ENCODE peak calls at places on chromosomes 4 and X, in four cellular contexts. R is neural crest cell, E is dorsolateral prefrontal cortex, I is mucosa of descending colon. W is an unnamed sample.

GRCh38 chr4:118765399-118765798 is 70.5 kb downstream of the SEC24D start:
- DNase-seq in R (no peak), E (no peak), I (no peak), W (no peak)

GRCh38 chr4:135434936-135435335 is 1233.3 kb upstream of the PABPC4L start:
- DNase-seq in E (no peak), R (no peak), I (no peak), W (no peak)

GRCh38 chr4:184282895-184283654 is 65.4 kb upstream of the ENPP6 start:
- DNase-seq in R (no peak), E (no peak), I (no peak), W (no peak)

GRCh38 chrX:39883664-39884063 is 214.1 kb downstream of the BCOR start:
- DNase-seq in I (no peak), R (no peak), E (no peak), W (no peak)

GRCh38 chr4:155079866-155080265 is 128.6 kb upstream of the NPY2R start:
- DNase-seq in I (no peak), R (no peak), E (no peak), W (no peak)

GRCh38 chrX:145393702-145394235 is 146.5 kb downstream of the SPANXN1 start:
- DNase-seq in R (no peak), E (no peak), I (no peak), W (no peak)

GRCh38 chr4:113781439-113782040 is 20.0 kb upstream of the CAMK2D start:
- DNase-seq in R (no peak), I (no peak), E (no peak), W (no peak)

GRCh38 chr4:167234388-167234881 is at the start of gene SPOCK3:
- DNase-seq in R (peak), E (peak), I (no peak), W (peak)

GRCh38 chr4:67087897-67088296 is 457.4 kb downstream of the CENPC start:
- DNase-seq in R (peak), E (peak), I (no peak), W (no peak)

GRCh38 chr4:186844059-186844681 is 120.5 kb upstream of the FAT1 start:
- DNase-seq in R (no peak), I (peak), E (no peak), W (no peak)

GRCh38 chr4:63717384-63717783 is 691.9 kb downstream of the TECRL start:
- DNase-seq in R (no peak), I (no peak), E (no peak), W (no peak)

GRCh38 chrX:38570396-38570795 is 9.1 kb downstream of the TSPAN7 start:
- DNase-seq in I (no peak), R (no peak), E (no peak), W (no peak)

GRCh38 chr4:57190651-57191481 is 80.7 kb upstream of the IGFBP7 start:
- DNase-seq in I (peak), R (peak), E (no peak), W (peak)

GRCh38 chr4:15004701-15005301 is 2.5 kb downstream of the CPEB2 start:
- DNase-seq in R (peak), I (peak), E (peak), W (peak)

GRCh38 chrX:66635360-66635759 is 3.5 kb downstream of the EDA2R start:
- DNase-seq in E (no peak), I (no peak), R (no peak), W (no peak)

GRCh38 chr4:7808752-7809151 is 130.9 kb downstream of the AFAP1 start:
- DNase-seq in E (no peak), R (no peak), I (no peak), W (no peak)

GRCh38 chrX:2449135-2449886 is 51.5 kb downstream of the DHRSX start:
- DNase-seq in I (no peak), E (no peak), R (no peak), W (no peak)

GRCh38 chr4:136805582-136805981 is 726.7 kb downstream of the PCDH18 start:
- DNase-seq in I (no peak), R (no peak), E (no peak), W (no peak)

GRCh38 chrX:17584248-17584681 is 153.0 kb upstream of the SCML1 start:
- DNase-seq in E (no peak), I (no peak), R (no peak), W (no peak)

GRCh38 chr4:137960371-137961050 is 281.6 kb downstream of the SLC7A11 start:
- DNase-seq in I (no peak), R (no peak), E (no peak), W (no peak)

GRCh38 chr4:131063878-131064277 is 1967.9 kb downstream of the C4orf33 start:
- DNase-seq in I (no peak), E (no peak), R (no peak), W (no peak)

GRCh38 chr4:74555231-74555630 is 110.3 kb downstream of the AREG start:
- DNase-seq in R (no peak), I (no peak), E (no peak), W (no peak)

GRCh38 chrX:64977830-64978229 is 1.6 kb upstream of the ZC4H2 start:
- DNase-seq in I (no peak), E (no peak), R (no peak), W (no peak)

GRCh38 chr4:144701683-144702233 is 55.8 kb downstream of the HHIP start:
- DNase-seq in R (no peak), E (no peak), I (no peak), W (no peak)

GRCh38 chr4:83180469-83180968 is 66.0 kb upstream of the PLAC8 start:
- DNase-seq in R (no peak), I (no peak), E (no peak), W (no peak)

GRCh38 chrX:31397119-31397518 is 325.3 kb upstream of the FTHL17 start:
- DNase-seq in I (no peak), R (no peak), E (no peak), W (no peak)

GRCh38 chrX:43349363-43349762 is 306.7 kb upstream of the MAOA start:
- DNase-seq in E (no peak), R (peak), I (no peak), W (no peak)

GRCh38 chr4:37938208-37938607 is 22.0 kb upstream of the PTTG2 start:
- DNase-seq in E (no peak), R (no peak), I (no peak), W (no peak)

GRCh38 chr4:139665690-139666529 is at the start of gene MGST2:
- DNase-seq in I (peak), E (peak), R (peak), W (peak)

GRCh38 chr4:48247878-48248558 is 21.6 kb downstream of the TEC start:
- DNase-seq in E (no peak), I (no peak), R (no peak), W (no peak)

GRCh38 chr4:40924096-40924792 is 174.5 kb downstream of the NSUN7 start:
- DNase-seq in E (peak), I (peak), R (peak), W (peak)

GRCh38 chrX:83535417-83536244 is 27.5 kb downstream of the POU3F4 start:
- DNase-seq in R (no peak), E (no peak), I (no peak), W (no peak)

GRCh38 chr4:78190595-78190994 is 133.5 kb downstream of the FRAS1 start:
- DNase-seq in R (no peak), I (no peak), E (no peak), W (no peak)

GRCh38 chr4:78184584-78184983 is 127.5 kb downstream of the FRAS1 start:
- DNase-seq in R (no peak), E (no peak), I (no peak), W (no peak)

GRCh38 chr4:78186597-78187543 is 129.7 kb downstream of the FRAS1 start:
- DNase-seq in R (no peak), E (no peak), I (no peak), W (no peak)

GRCh38 chr4:78185117-78185516 is 128.0 kb downstream of the FRAS1 start:
- DNase-seq in I (no peak), R (no peak), E (no peak), W (no peak)

DNA sequence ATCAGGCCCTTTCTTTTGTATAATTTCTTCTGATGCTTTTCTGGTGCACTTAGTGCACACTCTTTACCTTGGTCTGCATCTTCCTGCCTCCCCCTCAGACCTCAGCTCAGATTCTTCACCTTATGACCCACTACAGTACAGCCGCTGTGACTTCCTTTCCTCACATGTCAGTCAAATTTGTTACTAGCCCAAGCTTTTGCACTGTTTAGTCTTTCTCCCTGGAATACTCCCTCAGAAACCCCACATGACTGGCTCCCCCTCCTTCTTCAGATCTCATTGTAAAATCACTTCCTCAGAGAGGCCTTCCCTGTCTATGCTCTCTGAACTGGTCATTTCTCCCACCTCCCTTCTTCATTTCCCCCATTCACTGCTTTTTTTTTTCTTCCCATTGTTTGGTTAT is 133.0 kb downstream of the FRAS1 start:
- DNase-seq in E (no peak), I (no peak), R (no peak), W (no peak)
- TF ChIP-seq CTCF in E (no peak), I (no peak), R (no peak), W (no peak)

GRCh38 chrX:131704136-131704695 is 160.3 kb downstream of the OR13H1 start:
- DNase-seq in E (peak), I (no peak), R (no peak), W (no peak)
- TF ChIP-seq CTCF in E (peak), I (no peak), R (no peak), W (no peak)

GRCh38 chrX:19679787-19680186 is 164.5 kb upstream of the MAP3K15 start:
- DNase-seq in E (no peak), R (no peak), I (no peak), W (no peak)

GRCh38 chrX:19680580-19680979 is 165.3 kb upstream of the MAP3K15 start:
- DNase-seq in E (no peak), I (no peak), R (no peak), W (no peak)

GRCh38 chrX:19678941-19679340 is 163.6 kb upstream of the MAP3K15 start:
- DNase-seq in E (no peak), R (no peak), I (no peak), W (no peak)

GRCh38 chrX:19674041-19674769 is 158.9 kb upstream of the MAP3K15 start:
- DNase-seq in I (no peak), E (no peak), R (no peak), W (no peak)

GRCh38 chrX:19677121-19677520 is 161.8 kb upstream of the MAP3K15 start:
- DNase-seq in I (no peak), E (no peak), R (no peak), W (no peak)
- TF ChIP-seq CTCF in I (no peak), E (no peak), R (no peak), W (no peak)

GRCh38 chrX:115946059-115946458 is 224.5 kb upstream of the AGTR2 start:
- DNase-seq in R (no peak), I (no peak), E (no peak), W (no peak)

GRCh38 chrX:115952417-115953092 is 218.0 kb upstream of the AGTR2 start:
- DNase-seq in I (no peak), R (no peak), E (peak), W (no peak)

GRCh38 chrX:115949900-115950822 is 220.4 kb upstream of the AGTR2 start:
- DNase-seq in E (peak), R (no peak), I (no peak), W (no peak)

GRCh38 chrX:115948018-115948923 is 222.3 kb upstream of the AGTR2 start:
- DNase-seq in R (no peak), E (no peak), I (no peak), W (no peak)
- TF ChIP-seq CTCF in R (no peak), E (no peak), I (no peak), W (no peak)

GRCh38 chr4:142285222-142285583 is 560.9 kb downstream of the INPP4B start:
- DNase-seq in I (no peak), R (no peak), E (no peak), W (no peak)

GRCh38 chr4:142278663-142279062 is 567.4 kb downstream of the INPP4B start:
- DNase-seq in E (no peak), I (no peak), R (no peak), W (no peak)

GRCh38 chr4:142281999-142282398 is 564.1 kb downstream of the INPP4B start:
- DNase-seq in E (no peak), R (no peak), I (no peak), W (no peak)

GRCh38 chr4:142284402-142285221 is 561.5 kb downstream of the INPP4B start:
- DNase-seq in E (no peak), R (no peak), I (no peak), W (no peak)

DNA sequence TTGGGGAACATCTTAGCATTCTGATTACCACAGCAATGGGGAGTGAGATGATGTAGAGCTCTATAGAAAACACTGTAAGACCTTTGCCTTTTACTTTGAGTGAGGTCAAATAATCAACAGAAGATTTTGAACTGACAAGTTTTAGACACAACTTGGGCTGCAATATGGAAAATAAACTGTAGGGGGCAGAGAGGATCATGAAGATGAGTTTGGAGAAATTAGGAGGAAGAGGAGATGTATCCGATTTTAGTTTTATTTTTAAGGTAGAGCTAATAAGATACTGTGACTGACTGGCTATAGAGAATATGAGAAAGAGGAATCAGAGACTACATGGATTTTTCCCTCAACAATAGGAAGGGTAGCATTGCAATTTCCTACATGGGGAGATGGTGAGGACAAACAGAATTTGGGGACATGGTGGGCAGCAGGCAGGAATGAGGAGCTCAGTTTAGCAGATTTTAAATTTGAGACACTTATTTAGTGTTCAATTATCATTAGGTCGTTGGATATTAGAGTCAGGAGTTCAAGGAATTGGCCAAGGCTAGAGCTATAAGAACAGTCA is 563.1 kb downstream of the INPP4B start:
- DNase-seq in E (no peak), I (no peak), R (peak), W (no peak)
- TF ChIP-seq CTCF in E (no peak), I (peak), R (peak), W (peak)

GRCh38 chrX:149504226-149504914 is 736 bp downstream of the IDS start:
- DNase-seq in R (no peak), I (peak), E (no peak), W (no peak)
- TF ChIP-seq CTCF in R (peak), I (no peak), E (no peak), W (peak)

GRCh38 chr4:72567821-72568620 is 1.0 kb downstream of the ADAMTS3 start:
- DNase-seq in R (peak), I (peak), E (no peak), W (peak)
- TF ChIP-seq CTCF in R (peak), I (no peak), E (no peak), W (peak)